ENCODE peak calls at places on chromosome 16, in seven cellular contexts. V is H9, I is GM23338, O is mammary epithelial cell, B is IMR-90, U is neural progenitor cell, T is hepatocyte. D is an unnamed sample.

GRCh38 chr16:3467182-3467581 is 23.7 kb downstream of the NAA60 start:
- DNase-seq in V (no peak), I (no peak), O (no peak), B (no peak), U (no peak), T (no peak), D (no peak)

GRCh38 chr16:63461248-63461841 is 1425.1 kb upstream of the CDH8 start:
- DNase-seq in V (peak), I (peak), O (peak), B (peak), U (peak), T (peak), D (peak)

GRCh38 chr16:84218961-84219360 is 20.9 kb downstream of the KCNG4 start:
- DNase-seq in V (no peak), I (no peak), O (no peak), B (no peak), U (peak), T (no peak), D (no peak)

GRCh38 chr16:75526032-75526790 is 9.7 kb downstream of the CHST5 start:
- DNase-seq in V (no peak), I (no peak), O (no peak), B (no peak), U (no peak), T (no peak), D (no peak)

GRCh38 chr16:56983211-56983751 is 6.1 kb upstream of the NLRC5 start:
- DNase-seq in V (no peak), I (no peak), O (no peak), B (no peak), U (no peak), T (peak), D (no peak)

GRCh38 chr16:9091867-9092281 is 430 bp downstream of the HAPSTR1 start:
- DNase-seq in V (no peak), I (no peak), O (peak), B (no peak), U (no peak), T (peak), D (peak)

GRCh38 chr16:77789646-77790370 is 1.4 kb downstream of the VAT1L start:
- DNase-seq in V (no peak), I (peak), O (no peak), B (no peak), U (peak), T (no peak), D (no peak)

GRCh38 chr16:21523411-21524067 is 75.8 kb upstream of the METTL9 start:
- DNase-seq in V (no peak), I (no peak), O (no peak), B (no peak), U (peak), T (no peak), D (no peak)

GRCh38 chr16:17061326-17061725 is 409.4 kb downstream of the XYLT1 start:
- DNase-seq in V (no peak), I (no peak), O (no peak), B (no peak), U (no peak), T (no peak), D (no peak)

GRCh38 chr16:58026139-58026704 is 668 bp downstream of the MMP15 start:
- DNase-seq in V (no peak), I (peak), O (peak), B (peak), U (peak), T (peak), D (no peak)

GRCh38 chr16:66030036-66030435 is 336.5 kb upstream of the CDH5 start:
- DNase-seq in V (no peak), I (no peak), O (no peak), B (peak), U (no peak), T (no peak), D (no peak)

GRCh38 chr16:67260426-67261063 is 11.8 kb downstream of the SLC9A5 start:
- DNase-seq in V (peak), I (peak), O (peak), B (peak), U (peak), T (peak), D (peak)

GRCh38 chr16:48272837-48273421 is 25.6 kb upstream of the ABCC11 start:
- DNase-seq in V (no peak), I (no peak), O (peak), B (no peak), U (no peak), T (no peak), D (no peak)

GRCh38 chr16:71297252-71297651 is 8.1 kb upstream of the CMTR2 start:
- DNase-seq in V (no peak), I (no peak), O (no peak), B (peak), U (no peak), T (no peak), D (no peak)

GRCh38 chr16:69927056-69927757 is 23.9 kb upstream of the CLEC18A start:
- DNase-seq in V (no peak), I (peak), O (no peak), B (peak), U (no peak), T (peak), D (no peak)

GRCh38 chr16:23753908-23754593 is 775 bp upstream of the CHP2 start:
- DNase-seq in V (no peak), I (peak), O (no peak), B (no peak), U (peak), T (no peak), D (no peak)

GRCh38 chr16:2212362-2213324 is 2.0 kb upstream of the BRICD5 start:
- DNase-seq in V (no peak), I (no peak), O (peak), B (no peak), U (no peak), T (no peak), D (no peak)

GRCh38 chr16:52066951-52067350 is 480.0 kb downstream of the TOX3 start:
- DNase-seq in V (no peak), I (no peak), O (no peak), B (no peak), U (no peak), T (no peak), D (no peak)

GRCh38 chr16:75095637-75096036 is 20.9 kb downstream of the LDHD start:
- DNase-seq in V (no peak), I (no peak), O (no peak), B (no peak), U (no peak), T (no peak), D (no peak)

GRCh38 chr16:17252064-17252463 is 218.7 kb downstream of the XYLT1 start:
- DNase-seq in V (no peak), I (no peak), O (no peak), B (no peak), U (no peak), T (no peak), D (peak)

GRCh38 chr16:2959206-2959605 is 4.9 kb upstream of the KREMEN2 start:
- DNase-seq in V (peak), I (no peak), O (no peak), B (no peak), U (no peak), T (no peak), D (no peak)

GRCh38 chr16:5252800-5253199 is 155.2 kb upstream of the EEF2KMT start:
- DNase-seq in V (peak), I (peak), O (no peak), B (no peak), U (peak), T (no peak), D (no peak)

GRCh38 chr16:72752004-72752695 is 295.8 kb downstream of the ZFHX3 start:
- DNase-seq in V (no peak), I (no peak), O (no peak), B (no peak), U (no peak), T (no peak), D (no peak)

GRCh38 chr16:83689385-83689831 is 118.4 kb upstream of the HSBP1 start:
- DNase-seq in V (no peak), I (peak), O (peak), B (peak), U (no peak), T (peak), D (no peak)

GRCh38 chr16:88914750-88915368 is 48.4 kb upstream of the PABPN1L start:
- DNase-seq in V (no peak), I (no peak), O (no peak), B (peak), U (no peak), T (no peak), D (no peak)

GRCh38 chr16:57893559-57894389 is 77.2 kb downstream of the CNGB1 start:
- DNase-seq in V (no peak), I (peak), O (peak), B (peak), U (no peak), T (peak), D (no peak)

GRCh38 chr16:73020409-73020884 is 27.5 kb downstream of the ZFHX3 start:
- DNase-seq in V (no peak), I (no peak), O (peak), B (peak), U (no peak), T (peak), D (no peak)

GRCh38 chr16:3444032-3444388 is 530 bp downstream of the NAA60 start:
- DNase-seq in V (no peak), I (peak), O (peak), B (peak), U (peak), T (peak), D (peak)

GRCh38 chr16:57617604-57618111 is 10.8 kb upstream of the ADGRG1 start:
- DNase-seq in V (peak), I (no peak), O (no peak), B (no peak), U (no peak), T (no peak), D (no peak)

GRCh38 chr16:14303654-14304394 is 232.7 kb downstream of the MRTFB start:
- DNase-seq in V (peak), I (peak), O (peak), B (no peak), U (peak), T (no peak), D (peak)

GRCh38 chr16:14306485-14307058 is 235.5 kb downstream of the MRTFB start:
- DNase-seq in V (no peak), I (no peak), O (no peak), B (no peak), U (no peak), T (no peak), D (no peak)

GRCh38 chr16:14307059-14307531 is 236.0 kb downstream of the MRTFB start:
- DNase-seq in V (no peak), I (peak), O (no peak), B (no peak), U (peak), T (no peak), D (peak)

GRCh38 chr16:14303182-14303618 is 232.1 kb downstream of the MRTFB start:
- DNase-seq in V (no peak), I (peak), O (peak), B (peak), U (peak), T (no peak), D (no peak)

GRCh38 chr16:14304891-14305459 is 233.9 kb downstream of the MRTFB start:
- DNase-seq in V (no peak), I (no peak), O (no peak), B (no peak), U (no peak), T (no peak), D (no peak)
- H3K4me2 ChIP-seq in V (no peak), I (peak), O (peak), B (no peak), U (peak), T (no peak), D (peak)

DNA sequence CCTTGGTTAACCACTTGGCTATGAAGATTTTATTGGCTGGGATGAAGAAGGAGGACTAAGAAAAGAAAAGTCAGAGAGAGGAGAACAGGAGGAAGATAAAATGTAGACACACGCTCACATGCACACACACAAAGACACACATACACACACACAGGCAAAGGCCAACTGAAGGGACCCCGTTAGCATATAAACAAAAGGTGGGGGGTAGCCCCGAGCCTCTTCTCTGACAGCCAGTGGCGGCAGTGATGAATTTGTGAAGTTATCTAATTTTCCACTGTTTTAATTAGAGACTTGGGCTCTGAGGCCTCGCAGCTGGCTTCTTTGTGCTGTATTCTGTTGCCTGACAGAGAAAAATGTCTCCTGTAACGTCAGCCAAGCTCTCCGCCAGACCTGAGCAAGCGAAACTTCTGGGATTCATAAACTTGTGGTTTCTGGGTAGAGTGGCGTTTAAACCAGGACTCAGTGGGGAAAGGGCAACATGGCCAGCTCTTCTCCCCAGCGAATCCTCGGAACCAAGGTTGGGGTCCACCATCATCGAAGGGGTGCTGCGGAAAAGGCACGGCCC is 113.9 kb upstream of the FOXF1 start:
- DNase-seq in V (no peak), I (no peak), O (peak), B (peak), U (no peak), T (peak), D (no peak)
- H3K4me2 ChIP-seq in V (no peak), I (no peak), O (no peak), B (peak), U (no peak), T (peak), D (no peak)

DNA sequence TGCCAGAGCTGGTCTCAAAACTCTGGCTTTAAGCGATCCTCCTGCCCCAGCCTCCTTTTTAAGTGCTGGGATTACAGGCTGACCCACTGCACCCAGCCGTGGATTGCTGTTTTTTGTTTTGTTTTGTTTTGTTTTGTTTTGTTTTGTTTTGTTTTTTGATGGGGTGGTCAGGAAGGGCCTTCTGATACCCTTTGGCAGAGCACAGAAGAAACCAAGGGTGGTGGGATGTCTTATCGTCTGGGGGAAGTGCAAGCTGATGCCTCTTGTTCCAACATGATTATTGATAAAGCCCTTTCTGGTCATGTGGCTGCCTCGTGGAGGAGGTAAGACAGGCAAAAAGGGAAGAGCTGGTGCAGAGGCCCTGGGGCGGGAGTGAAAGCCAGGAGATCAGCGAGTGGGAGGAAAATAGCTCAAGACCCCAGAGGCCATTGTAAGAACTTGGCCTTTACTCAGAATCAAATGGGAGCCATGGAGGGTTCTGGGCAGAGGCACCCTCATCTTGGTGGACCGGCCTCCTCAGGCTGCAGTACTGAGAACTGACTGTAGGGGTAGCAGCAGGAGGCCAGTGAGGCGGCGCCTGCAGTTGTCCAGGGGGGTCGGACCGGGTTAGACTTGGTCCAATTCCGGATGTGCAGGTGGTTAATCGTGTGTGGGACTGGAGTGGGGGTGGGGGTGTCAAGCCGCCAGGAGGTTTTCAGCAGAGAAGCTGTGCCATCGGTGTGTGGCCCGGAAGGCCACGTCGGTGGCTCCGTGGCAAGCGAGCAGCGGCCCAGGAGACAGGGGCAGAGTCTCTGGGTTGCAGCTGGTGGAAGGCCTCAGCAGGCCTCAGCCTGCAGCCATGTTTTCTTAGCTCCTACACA is 84.4 kb upstream of the GSE1 start:
- DNase-seq in V (no peak), I (peak), O (no peak), B (no peak), U (no peak), T (no peak), D (peak)
- H3K4me2 ChIP-seq in V (no peak), I (no peak), O (no peak), B (no peak), U (no peak), T (no peak), D (no peak)

GRCh38 chr16:50400312-50400966 is 31.7 kb upstream of the BRD7 start:
- DNase-seq in V (no peak), I (no peak), O (no peak), B (no peak), U (no peak), T (no peak), D (no peak)

GRCh38 chr16:50400967-50401348 is 32.2 kb upstream of the BRD7 start:
- DNase-seq in V (no peak), I (no peak), O (no peak), B (no peak), U (no peak), T (no peak), D (no peak)

GRCh38 chr16:50398336-50398735 is 29.5 kb upstream of the BRD7 start:
- DNase-seq in V (no peak), I (no peak), O (no peak), B (no peak), U (no peak), T (no peak), D (no peak)

GRCh38 chr16:50401355-50401754 is 32.6 kb upstream of the BRD7 start:
- DNase-seq in V (no peak), I (no peak), O (no peak), B (no peak), U (no peak), T (no peak), D (no peak)

GRCh38 chr16:50399411-50399810 is 30.6 kb upstream of the BRD7 start:
- DNase-seq in V (no peak), I (no peak), O (no peak), B (no peak), U (no peak), T (no peak), D (no peak)
- H3K4me2 ChIP-seq in V (no peak), I (no peak), O (no peak), B (no peak), U (no peak), T (no peak), D (no peak)

DNA sequence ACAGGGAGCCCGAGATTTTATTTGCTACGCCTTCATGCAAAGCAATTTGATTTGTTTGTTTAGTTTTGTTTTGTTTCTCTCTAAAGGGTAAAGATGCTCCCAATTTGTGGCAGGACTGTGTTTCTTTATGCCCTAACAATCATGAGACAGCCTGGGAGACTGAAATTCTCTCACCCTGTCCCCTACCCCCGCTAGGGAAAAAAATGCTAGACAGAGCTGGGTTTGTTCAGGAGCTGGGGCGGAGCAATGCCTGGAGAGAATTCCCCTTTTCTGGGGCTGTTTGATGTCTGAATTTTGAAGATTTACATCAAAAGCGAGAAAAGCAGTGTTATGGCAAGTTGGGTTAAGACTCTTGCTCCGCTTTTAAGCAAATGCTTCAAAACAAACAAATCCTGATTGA is 8.4 kb downstream of the MAF start:
- DNase-seq in V (no peak), I (no peak), O (no peak), B (no peak), U (no peak), T (no peak), D (no peak)
- H3K4me2 ChIP-seq in V (no peak), I (no peak), O (no peak), B (no peak), U (no peak), T (no peak), D (no peak)

DNA sequence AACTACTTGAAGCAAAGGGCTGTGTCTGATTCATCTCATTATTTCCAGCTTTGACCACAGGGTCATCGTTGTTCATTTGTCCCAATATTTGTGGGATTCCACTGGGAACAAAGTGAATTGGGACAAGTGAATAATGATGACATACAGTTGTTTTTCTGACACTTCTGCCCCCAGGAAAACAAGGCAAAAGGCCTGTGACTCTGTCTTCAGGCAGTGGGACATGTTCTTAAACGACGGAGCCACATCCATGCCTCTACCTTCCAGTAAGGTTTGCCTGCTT is 193.8 kb downstream of the FOXL1 start:
- DNase-seq in V (no peak), I (no peak), O (peak), B (peak), U (no peak), T (no peak), D (no peak)
- H3K4me2 ChIP-seq in V (no peak), I (no peak), O (peak), B (peak), U (no peak), T (no peak), D (no peak)

GRCh38 chr16:10961231-10961630 is 16.9 kb downstream of the CLEC16A start:
- DNase-seq in V (no peak), I (no peak), O (peak), B (peak), U (no peak), T (peak), D (no peak)
- H3K4me2 ChIP-seq in V (no peak), I (no peak), O (peak), B (peak), U (no peak), T (no peak), D (no peak)

GRCh38 chr16:86528061-86528929 is 18.0 kb downstream of the FOXF1 start:
- DNase-seq in V (no peak), I (no peak), O (no peak), B (no peak), U (no peak), T (no peak), D (no peak)

GRCh38 chr16:86527366-86527765 is 17.0 kb downstream of the FOXF1 start:
- DNase-seq in V (no peak), I (no peak), O (no peak), B (no peak), U (no peak), T (no peak), D (no peak)

GRCh38 chr16:86530251-86531192 is 20.2 kb downstream of the FOXF1 start:
- DNase-seq in V (no peak), I (no peak), O (no peak), B (no peak), U (no peak), T (no peak), D (no peak)

GRCh38 chr16:86531193-86531550 is 20.8 kb downstream of the FOXF1 start:
- DNase-seq in V (no peak), I (no peak), O (no peak), B (no peak), U (no peak), T (no peak), D (no peak)

DNA sequence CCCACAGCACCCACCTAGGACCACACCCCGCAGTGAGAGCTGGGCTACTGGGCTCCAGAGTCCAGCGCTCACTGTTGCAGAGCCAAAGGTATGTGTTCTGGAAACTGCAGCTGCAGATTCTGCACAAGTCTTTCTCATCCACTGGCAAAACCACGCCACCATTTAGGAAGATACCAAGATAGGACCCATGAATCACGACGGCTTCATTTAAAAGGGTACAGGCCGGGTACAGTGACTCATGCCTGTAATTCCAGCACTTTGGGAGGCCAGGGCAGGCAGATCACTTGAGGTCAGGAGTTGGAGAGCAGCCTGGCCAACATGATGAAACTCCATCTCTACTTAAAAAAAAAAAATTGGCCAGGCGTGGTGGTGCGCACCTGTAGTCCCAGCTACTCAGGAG is 18.8 kb downstream of the FOXF1 start:
- DNase-seq in V (no peak), I (no peak), O (no peak), B (peak), U (no peak), T (no peak), D (no peak)
- H3K4me2 ChIP-seq in V (no peak), I (no peak), O (no peak), B (no peak), U (no peak), T (no peak), D (no peak)

D was measured in OCI-LY7.